ENCODE peak calls at places on chromosomes 4 and X, in six cellular contexts. One of them, this sample, is unnamed.
A peak's percentile ranks its signal among the peaks of the same experiment; 100 is the strongest.

GRCh38 chrX:70044541-70045245 is 5.0 kb downstream of the AWAT2 start:
- DNase-seq in RPMI7951: no peak
- DNase-seq in GM13977: no peak
- DNase-seq in Jurkat, Clone E6-1: no peak
- DNase-seq in activated CD8-positive, alpha-beta memory T cell treated with anti-CD3 and anti-CD28 coated beads for 24 hours: no peak
- DNase-seq in activated gamma-delta T cell treated with anti-CD3 and anti-CD28 coated beads, Interleukin-2, amount 50 U/mL, for 16 hours: no peak
- DNase-seq in this sample: peak; percentile 40

GRCh38 chr4:39046243-39046642 is 14.0 kb upstream of the TMEM156 start:
- DNase-seq in activated gamma-delta T cell treated with anti-CD3 and anti-CD28 coated beads, Interleukin-2, amount 50 U/mL, for 16 hours: no peak
- DNase-seq in Jurkat, Clone E6-1: no peak
- DNase-seq in GM13977: no peak
- DNase-seq in RPMI7951: peak; percentile 50
- DNase-seq in activated CD8-positive, alpha-beta memory T cell treated with anti-CD3 and anti-CD28 coated beads for 24 hours: no peak
- DNase-seq in this sample: peak; percentile 27

GRCh38 chr4:76996445-76996844 is 46.9 kb downstream of the SEPTIN11 start:
- DNase-seq in Jurkat, Clone E6-1: no peak
- DNase-seq in activated CD8-positive, alpha-beta memory T cell treated with anti-CD3 and anti-CD28 coated beads for 24 hours: no peak
- DNase-seq in GM13977: no peak
- DNase-seq in RPMI7951: no peak
- DNase-seq in activated gamma-delta T cell treated with anti-CD3 and anti-CD28 coated beads, Interleukin-2, amount 50 U/mL, for 16 hours: no peak
- DNase-seq in this sample: no peak

GRCh38 chrX:134115270-134115669 is 121.7 kb upstream of the CCDC160 start:
- DNase-seq in RPMI7951: no peak
- DNase-seq in activated gamma-delta T cell treated with anti-CD3 and anti-CD28 coated beads, Interleukin-2, amount 50 U/mL, for 16 hours: no peak
- DNase-seq in activated CD8-positive, alpha-beta memory T cell treated with anti-CD3 and anti-CD28 coated beads for 24 hours: no peak
- DNase-seq in Jurkat, Clone E6-1: no peak
- DNase-seq in GM13977: no peak
- DNase-seq in this sample: no peak

GRCh38 chr4:23969635-23970034 is 79.8 kb upstream of the PPARGC1A start:
- DNase-seq in RPMI7951: peak; percentile 2
- DNase-seq in activated gamma-delta T cell treated with anti-CD3 and anti-CD28 coated beads, Interleukin-2, amount 50 U/mL, for 16 hours: no peak
- DNase-seq in Jurkat, Clone E6-1: no peak
- DNase-seq in GM13977: no peak
- DNase-seq in activated CD8-positive, alpha-beta memory T cell treated with anti-CD3 and anti-CD28 coated beads for 24 hours: no peak
- DNase-seq in this sample: peak; percentile 56

GRCh38 chrX:13428055-13428786 is 108.4 kb upstream of the ATXN3L start:
- DNase-seq in activated CD8-positive, alpha-beta memory T cell treated with anti-CD3 and anti-CD28 coated beads for 24 hours: peak; percentile 60
- DNase-seq in GM13977: peak; percentile 18
- DNase-seq in RPMI7951: peak; percentile 71
- DNase-seq in Jurkat, Clone E6-1: peak; percentile 1
- DNase-seq in activated gamma-delta T cell treated with anti-CD3 and anti-CD28 coated beads, Interleukin-2, amount 50 U/mL, for 16 hours: peak; percentile 11
- DNase-seq in this sample: peak; percentile 80

GRCh38 chrX:148500428-148501120 is at the start of gene AFF2:
- DNase-seq in RPMI7951: peak; percentile 32
- DNase-seq in Jurkat, Clone E6-1: peak; percentile 66
- DNase-seq in GM13977: peak; percentile 32
- DNase-seq in activated gamma-delta T cell treated with anti-CD3 and anti-CD28 coated beads, Interleukin-2, amount 50 U/mL, for 16 hours: no peak
- DNase-seq in activated CD8-positive, alpha-beta memory T cell treated with anti-CD3 and anti-CD28 coated beads for 24 hours: peak; percentile 70
- DNase-seq in this sample: peak; percentile 8

GRCh38 chr4:142331646-142332045 is 514.5 kb downstream of the INPP4B start:
- DNase-seq in activated CD8-positive, alpha-beta memory T cell treated with anti-CD3 and anti-CD28 coated beads for 24 hours: no peak
- DNase-seq in GM13977: no peak
- DNase-seq in RPMI7951: peak; percentile 35
- DNase-seq in Jurkat, Clone E6-1: no peak
- DNase-seq in activated gamma-delta T cell treated with anti-CD3 and anti-CD28 coated beads, Interleukin-2, amount 50 U/mL, for 16 hours: no peak
- DNase-seq in this sample: peak; percentile 97

GRCh38 chr4:40395908-40396806 is 61.0 kb downstream of the CHRNA9 start:
- DNase-seq in activated CD8-positive, alpha-beta memory T cell treated with anti-CD3 and anti-CD28 coated beads for 24 hours: no peak
- DNase-seq in RPMI7951: no peak
- DNase-seq in GM13977: no peak
- DNase-seq in Jurkat, Clone E6-1: no peak
- DNase-seq in activated gamma-delta T cell treated with anti-CD3 and anti-CD28 coated beads, Interleukin-2, amount 50 U/mL, for 16 hours: no peak
- DNase-seq in this sample: no peak

GRCh38 chr4:174318829-174319764 is 35.4 kb downstream of the CEP44 start:
- DNase-seq in activated CD8-positive, alpha-beta memory T cell treated with anti-CD3 and anti-CD28 coated beads for 24 hours: no peak
- DNase-seq in GM13977: peak; percentile 24
- DNase-seq in Jurkat, Clone E6-1: peak; percentile 28
- DNase-seq in activated gamma-delta T cell treated with anti-CD3 and anti-CD28 coated beads, Interleukin-2, amount 50 U/mL, for 16 hours: no peak
- DNase-seq in RPMI7951: peak; percentile 22
- DNase-seq in this sample: peak; percentile 36

GRCh38 chr4:37461801-37462200 is 217.3 kb downstream of the NWD2 start:
- DNase-seq in GM13977: no peak
- DNase-seq in activated gamma-delta T cell treated with anti-CD3 and anti-CD28 coated beads, Interleukin-2, amount 50 U/mL, for 16 hours: no peak
- DNase-seq in activated CD8-positive, alpha-beta memory T cell treated with anti-CD3 and anti-CD28 coated beads for 24 hours: no peak
- DNase-seq in Jurkat, Clone E6-1: no peak
- DNase-seq in RPMI7951: no peak
- DNase-seq in this sample: no peak

GRCh38 chr4:180197471-180197870 is 2045.7 kb upstream of the TENM3 start:
- DNase-seq in activated CD8-positive, alpha-beta memory T cell treated with anti-CD3 and anti-CD28 coated beads for 24 hours: no peak
- DNase-seq in activated gamma-delta T cell treated with anti-CD3 and anti-CD28 coated beads, Interleukin-2, amount 50 U/mL, for 16 hours: no peak
- DNase-seq in RPMI7951: peak; percentile 2
- DNase-seq in GM13977: no peak
- DNase-seq in Jurkat, Clone E6-1: no peak
- DNase-seq in this sample: no peak

GRCh38 chr4:153448003-153448731 is 18.0 kb upstream of the TMEM131L start:
- DNase-seq in activated gamma-delta T cell treated with anti-CD3 and anti-CD28 coated beads, Interleukin-2, amount 50 U/mL, for 16 hours: no peak
- DNase-seq in activated CD8-positive, alpha-beta memory T cell treated with anti-CD3 and anti-CD28 coated beads for 24 hours: peak; percentile 37
- DNase-seq in RPMI7951: peak; percentile 44
- DNase-seq in Jurkat, Clone E6-1: no peak
- DNase-seq in GM13977: no peak
- DNase-seq in this sample: peak; percentile 43

GRCh38 chr4:41339812-41340809 is 83.4 kb downstream of the UCHL1 start:
- DNase-seq in activated gamma-delta T cell treated with anti-CD3 and anti-CD28 coated beads, Interleukin-2, amount 50 U/mL, for 16 hours: no peak
- DNase-seq in RPMI7951: peak; percentile 25
- DNase-seq in activated CD8-positive, alpha-beta memory T cell treated with anti-CD3 and anti-CD28 coated beads for 24 hours: no peak
- DNase-seq in GM13977: no peak
- DNase-seq in Jurkat, Clone E6-1: no peak
- DNase-seq in this sample: peak; percentile 95

GRCh38 chrX:39840141-39841126 is 257.3 kb downstream of the BCOR start:
- DNase-seq in GM13977: no peak
- DNase-seq in activated gamma-delta T cell treated with anti-CD3 and anti-CD28 coated beads, Interleukin-2, amount 50 U/mL, for 16 hours: no peak
- DNase-seq in activated CD8-positive, alpha-beta memory T cell treated with anti-CD3 and anti-CD28 coated beads for 24 hours: no peak
- DNase-seq in RPMI7951: no peak
- DNase-seq in Jurkat, Clone E6-1: no peak
- DNase-seq in this sample: no peak

GRCh38 chrX:110204986-110205385 is 112.9 kb downstream of the AMMECR1 start:
- DNase-seq in activated gamma-delta T cell treated with anti-CD3 and anti-CD28 coated beads, Interleukin-2, amount 50 U/mL, for 16 hours: no peak
- DNase-seq in RPMI7951: peak; percentile 64
- DNase-seq in Jurkat, Clone E6-1: no peak
- DNase-seq in activated CD8-positive, alpha-beta memory T cell treated with anti-CD3 and anti-CD28 coated beads for 24 hours: no peak
- DNase-seq in GM13977: no peak
- DNase-seq in this sample: peak; percentile 86

GRCh38 chr4:38983756-38984647 is 48.2 kb downstream of the TMEM156 start:
- DNase-seq in GM13977: no peak
- DNase-seq in activated gamma-delta T cell treated with anti-CD3 and anti-CD28 coated beads, Interleukin-2, amount 50 U/mL, for 16 hours: no peak
- DNase-seq in activated CD8-positive, alpha-beta memory T cell treated with anti-CD3 and anti-CD28 coated beads for 24 hours: no peak
- DNase-seq in RPMI7951: peak; percentile 22
- DNase-seq in Jurkat, Clone E6-1: no peak
- DNase-seq in this sample: peak; percentile 67

GRCh38 chr4:146359771-146360170 is 145.4 kb downstream of the REELD1 start:
- DNase-seq in activated gamma-delta T cell treated with anti-CD3 and anti-CD28 coated beads, Interleukin-2, amount 50 U/mL, for 16 hours: no peak
- DNase-seq in activated CD8-positive, alpha-beta memory T cell treated with anti-CD3 and anti-CD28 coated beads for 24 hours: no peak
- DNase-seq in Jurkat, Clone E6-1: no peak
- DNase-seq in GM13977: no peak
- DNase-seq in RPMI7951: no peak
- DNase-seq in this sample: no peak

GRCh38 chrX:31138124-31138523 is 66.3 kb upstream of the FTHL17 start:
- DNase-seq in activated CD8-positive, alpha-beta memory T cell treated with anti-CD3 and anti-CD28 coated beads for 24 hours: no peak
- DNase-seq in RPMI7951: no peak
- DNase-seq in GM13977: no peak
- DNase-seq in Jurkat, Clone E6-1: no peak
- DNase-seq in activated gamma-delta T cell treated with anti-CD3 and anti-CD28 coated beads, Interleukin-2, amount 50 U/mL, for 16 hours: no peak
- DNase-seq in this sample: no peak

GRCh38 chr4:2795558-2796260 is 2.8 kb downstream of the SH3BP2 start:
- DNase-seq in Jurkat, Clone E6-1: no peak
- DNase-seq in activated gamma-delta T cell treated with anti-CD3 and anti-CD28 coated beads, Interleukin-2, amount 50 U/mL, for 16 hours: no peak
- DNase-seq in GM13977: no peak
- DNase-seq in RPMI7951: no peak
- DNase-seq in activated CD8-positive, alpha-beta memory T cell treated with anti-CD3 and anti-CD28 coated beads for 24 hours: peak; percentile 57
- DNase-seq in this sample: no peak

GRCh38 chr4:67674098-67674497 is 26.9 kb downstream of the UBA6 start:
- DNase-seq in activated CD8-positive, alpha-beta memory T cell treated with anti-CD3 and anti-CD28 coated beads for 24 hours: no peak
- DNase-seq in GM13977: no peak
- DNase-seq in RPMI7951: no peak
- DNase-seq in Jurkat, Clone E6-1: no peak
- DNase-seq in activated gamma-delta T cell treated with anti-CD3 and anti-CD28 coated beads, Interleukin-2, amount 50 U/mL, for 16 hours: no peak
- DNase-seq in this sample: peak; percentile 11

This sample was measured in EH.